ENCODE peak calls at places on chromosomes 1 and 21, in eight cellular contexts. A, W, N, B, K, G, Q and J are unnamed samples.

GRCh38 chr1:1212780-1213152 is 1.2 kb downstream of the TNFRSF4 start:
- DNase-seq in N (peak), Q (peak), A (no peak), G (no peak), K (no peak), W (no peak), B (peak), J (no peak)

GRCh38 chr1:156177918-156178654 is 15.8 kb upstream of the SLC25A44 start:
- DNase-seq in Q (no peak), G (no peak), W (no peak), K (no peak), A (no peak), B (no peak), N (no peak), J (no peak)

GRCh38 chr1:161044908-161045748 is 649 bp downstream of the USF1 start:
- DNase-seq in W (peak), N (peak), G (peak), Q (peak), K (peak), B (peak), A (peak), J (peak)

GRCh38 chr21:45519182-45519581 is 23.1 kb downstream of the SLC19A1 start:
- DNase-seq in N (no peak), B (no peak), A (no peak), K (no peak), W (no peak), G (no peak), Q (no peak), J (no peak)

GRCh38 chr1:70866522-70867256 is 180.9 kb downstream of the PTGER3 start:
- DNase-seq in W (no peak), Q (no peak), K (no peak), G (no peak), A (no peak), B (no peak), N (no peak), J (peak)

GRCh38 chr21:44764319-44765230 is 37.0 kb downstream of the UBE2G2 start:
- DNase-seq in A (no peak), K (peak), Q (no peak), G (no peak), N (no peak), W (no peak), B (no peak), J (peak)

GRCh38 chr1:100234432-100234831 is 15.2 kb downstream of the DBT start:
- DNase-seq in W (no peak), B (no peak), G (no peak), Q (no peak), A (no peak), N (no peak), K (no peak), J (no peak)

GRCh38 chr1:91885716-91886506 is at the start of gene TGFBR3:
- DNase-seq in A (peak), B (peak), N (peak), G (peak), W (peak), K (peak), Q (peak), J (peak)

GRCh38 chr1:3063379-3064295 is 5.4 kb upstream of the PRDM16 start:
- DNase-seq in A (no peak), W (peak), B (no peak), G (no peak), N (no peak), Q (peak), K (no peak), J (no peak)

GRCh38 chr21:15026370-15026769 is 38.4 kb downstream of the NRIP1 start:
- DNase-seq in B (no peak), Q (no peak), G (no peak), W (no peak), K (no peak), A (no peak), N (no peak), J (no peak)

GRCh38 chr1:201260648-201261311 is 22.5 kb upstream of the PKP1 start:
- DNase-seq in A (no peak), G (no peak), W (no peak), Q (no peak), N (peak), K (no peak), B (no peak), J (no peak)

GRCh38 chr1:61322769-61323168 is 240.4 kb downstream of the NFIA start:
- DNase-seq in K (no peak), N (no peak), A (no peak), Q (no peak), G (no peak), W (no peak), B (no peak), J (no peak)

GRCh38 chr1:100530901-100531487 is 6.9 kb upstream of the GPR88 start:
- DNase-seq in Q (no peak), K (no peak), W (no peak), G (no peak), N (no peak), B (peak), A (no peak), J (no peak)

GRCh38 chr21:27429612-27430361 is 462.9 kb upstream of the ADAMTS5 start:
- DNase-seq in N (no peak), B (peak), Q (no peak), G (no peak), K (no peak), A (no peak), W (no peak), J (no peak)

GRCh38 chr21:26966978-26967913 is at the start of gene ADAMTS5:
- DNase-seq in K (peak), A (no peak), N (no peak), Q (peak), G (no peak), W (peak), B (peak), J (peak)

GRCh38 chr1:228245111-228245510 is 37.3 kb downstream of the OBSCN start:
- DNase-seq in W (no peak), B (no peak), G (no peak), N (no peak), K (no peak), Q (no peak), A (no peak), J (peak)

GRCh38 chr1:243447342-243447741 is 191.5 kb downstream of the SDCCAG8 start:
- DNase-seq in K (no peak), W (no peak), G (no peak), Q (peak), A (no peak), B (peak), N (no peak), J (no peak)

GRCh38 chr1:9275161-9275560 is 17.5 kb upstream of the SPSB1 start:
- DNase-seq in B (peak), G (no peak), N (no peak), K (no peak), A (no peak), Q (no peak), W (no peak), J (no peak)

GRCh38 chr1:116508984-116509980 is 61.5 kb downstream of the CD58 start:
- DNase-seq in B (peak), K (no peak), Q (no peak), A (no peak), G (no peak), N (peak), W (no peak), J (no peak)

GRCh38 chr1:180941518-180942275 is 29.0 kb downstream of the KIAA1614 start:
- DNase-seq in W (no peak), B (no peak), A (no peak), Q (no peak), N (no peak), K (no peak), G (no peak), J (no peak)